ENCODE peak calls at places on chromosome 12, in six cellular contexts. C is A549, R is stomach, S is heart left ventricle, Y is HepG2, X is endothelial cell of umbilical vein. W is an unnamed sample.

GRCh38 chr12:59322473-59322872 is 273.4 kb upstream of the SLC16A7 start:
- DNase-seq in X (no peak), C (no peak), R (peak), Y (no peak), S (no peak), W (no peak)

GRCh38 chr12:104704224-104704623 is 247.5 kb downstream of the CHST11 start:
- DNase-seq in C (no peak), X (no peak), R (no peak), S (no peak), Y (no peak), W (no peak)

GRCh38 chr12:51855586-51856428 is 7.3 kb upstream of the FIGNL2 start:
- DNase-seq in R (no peak), Y (peak), S (no peak), C (peak), X (peak), W (no peak)

GRCh38 chr12:92769124-92769901 is 66.5 kb downstream of the PLEKHG7 start:
- DNase-seq in X (peak), S (no peak), C (no peak), Y (no peak), R (no peak), W (no peak)

GRCh38 chr12:130622803-130623202 is 93.3 kb downstream of the RIMBP2 start:
- DNase-seq in R (no peak), Y (no peak), C (no peak), X (no peak), S (no peak), W (no peak)

GRCh38 chr12:104276192-104277131 is 27.1 kb upstream of the EID3 start:
- DNase-seq in R (no peak), X (no peak), C (no peak), S (no peak), Y (no peak), W (no peak)

GRCh38 chr12:123390415-123391093 is 6.6 kb downstream of the KMT5A start:
- DNase-seq in X (peak), R (no peak), S (no peak), C (no peak), Y (no peak), W (no peak)

GRCh38 chr12:116130431-116130830 is 147.1 kb downstream of the MED13L start:
- DNase-seq in R (no peak), X (peak), C (no peak), Y (no peak), S (no peak), W (no peak)

GRCh38 chr12:120117961-120118709 is 1.6 kb upstream of the RAB35 start:
- DNase-seq in Y (peak), S (no peak), R (no peak), X (peak), C (peak), W (no peak)

GRCh38 chr12:27291862-27292261 is 40.8 kb upstream of the BMAL2 start:
- DNase-seq in C (no peak), X (peak), S (no peak), R (no peak), Y (peak), W (no peak)

GRCh38 chr12:43104524-43104923 is 447.5 kb downstream of the ADAMTS20 start:
- DNase-seq in X (no peak), C (no peak), Y (no peak), R (no peak), S (no peak), W (no peak)

GRCh38 chr12:57092876-57093411 is 4.0 kb downstream of the NAB2 start:
- DNase-seq in Y (no peak), S (no peak), X (no peak), R (peak), C (no peak), W (no peak)

GRCh38 chr12:57092529-57092862 is 3.6 kb downstream of the NAB2 start:
- DNase-seq in C (no peak), Y (no peak), R (no peak), S (no peak), X (no peak), W (no peak)

GRCh38 chr12:57091633-57092528 is 3.0 kb downstream of the NAB2 start:
- DNase-seq in Y (no peak), S (no peak), R (no peak), X (no peak), C (no peak), W (no peak)

GRCh38 chr12:57094194-57095160 is 5.6 kb downstream of the NAB2 start:
- DNase-seq in X (no peak), S (no peak), R (peak), Y (no peak), C (no peak), W (no peak)

DNA sequence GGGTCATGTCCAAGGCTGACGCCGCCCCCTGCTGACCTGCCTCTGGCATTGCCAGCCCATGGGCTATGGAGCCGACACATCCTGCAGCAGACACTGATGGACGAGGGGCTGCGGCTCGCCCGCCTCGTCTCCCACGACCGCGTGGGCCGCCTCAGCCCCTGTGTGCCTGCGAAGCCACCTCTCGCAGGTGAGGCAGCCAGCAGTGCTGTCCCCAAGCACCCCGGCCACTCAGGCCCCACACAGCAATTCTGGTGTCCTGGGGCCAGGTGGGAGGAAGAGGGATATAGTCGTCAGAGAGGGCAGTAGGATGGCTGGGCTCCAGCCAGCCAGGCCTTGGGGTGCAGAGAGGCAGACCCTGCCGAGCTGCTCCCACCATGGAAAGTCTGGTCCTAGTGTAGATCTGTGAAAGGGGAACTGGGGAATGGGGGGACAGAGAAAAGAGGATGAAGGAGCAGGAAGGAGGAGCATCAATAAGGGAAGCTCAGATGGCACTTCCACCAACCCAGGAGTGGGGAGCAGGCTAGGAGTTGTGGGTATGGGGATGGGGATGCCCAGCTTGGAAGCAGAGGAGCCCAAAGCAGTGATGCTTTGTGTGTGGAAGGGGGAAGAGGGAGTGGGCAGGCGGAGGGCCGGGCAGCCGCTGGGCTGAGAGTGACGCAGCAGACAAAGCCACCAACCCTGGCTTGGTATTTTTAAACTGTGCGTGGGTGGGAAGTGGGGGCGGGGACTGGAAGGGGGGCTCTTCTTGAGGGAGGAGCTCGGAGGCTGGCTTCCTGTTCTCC is 4.7 kb downstream of the NAB2 start:
- DNase-seq in C (peak), X (peak), R (peak), S (peak), Y (no peak), W (peak)
- TF ChIP-seq POLR2A in C (no peak), X (no peak), R (no peak), S (no peak), Y (no peak), W (no peak)

DNA sequence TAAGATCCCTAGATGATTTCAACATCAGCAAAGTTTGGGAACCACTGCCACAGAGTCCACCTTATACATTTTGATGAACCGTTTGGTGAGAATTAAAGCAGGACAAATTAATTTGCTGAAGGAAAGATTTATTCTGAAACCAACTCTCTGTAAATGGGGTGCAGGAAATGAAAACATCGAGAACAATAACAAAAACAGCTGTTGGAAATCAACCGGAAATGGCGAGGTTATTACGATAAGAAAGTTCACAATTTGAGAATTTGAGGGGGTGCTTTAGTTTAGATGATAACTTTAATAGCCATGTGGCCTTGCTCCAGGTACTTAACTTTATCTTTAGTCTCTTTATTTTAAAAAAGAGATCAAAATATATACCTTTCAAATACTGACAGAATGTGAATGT is 56.8 kb downstream of the KCNJ8 start:
- DNase-seq in X (peak), C (no peak), Y (no peak), R (no peak), S (no peak), W (no peak)
- TF ChIP-seq CTCF in X (no peak), C (no peak), Y (no peak), R (no peak), S (no peak), W (no peak)

GRCh38 chr12:121232977-121233627 is 23.2 kb downstream of the P2RX4 start:
- DNase-seq in R (no peak), X (no peak), C (no peak), Y (no peak), S (no peak), W (no peak)
- TF ChIP-seq POLR2A in R (no peak), X (no peak), C (no peak), Y (no peak), S (no peak), W (no peak)

GRCh38 chr12:106758349-106758951 is 16.0 kb upstream of the RIC8B start:
- DNase-seq in R (no peak), S (no peak), Y (no peak), C (no peak), X (no peak), W (no peak)
- TF ChIP-seq CTCF in R (no peak), S (no peak), Y (no peak), C (no peak), X (no peak), W (no peak)

GRCh38 chr12:111598637-111599458 is at the start of gene ATXN2:
- DNase-seq in Y (no peak), S (peak), R (peak), X (peak), C (peak), W (peak)

GRCh38 chr12:111596985-111597730 is 2.0 kb downstream of the ATXN2 start:
- DNase-seq in X (peak), R (peak), S (peak), Y (peak), C (peak), W (peak)

GRCh38 chr12:111599459-111600295 is 562 bp upstream of the ATXN2 start:
- DNase-seq in Y (peak), C (peak), S (peak), R (peak), X (peak), W (peak)

GRCh38 chr12:111600296-111600562 is 1.1 kb upstream of the ATXN2 start:
- DNase-seq in X (no peak), C (no peak), Y (peak), R (no peak), S (no peak), W (no peak)

GRCh38 chr12:111597731-111598636 is 1.1 kb downstream of the ATXN2 start:
- DNase-seq in R (peak), X (peak), Y (no peak), S (peak), C (peak), W (peak)
- TF ChIP-seq POLR2A in R (no peak), X (no peak), Y (no peak), S (no peak), C (peak), W (no peak)

W was measured in right lobe of liver.